ENCODE peak calls at places on chromosomes 4 and X, in five cellular contexts. O, H, R, K and N are unnamed samples.

GRCh38 chr4:15002659-15003440 is 569 bp downstream of the CPEB2 start:
- DNase-seq in O (peak), H (peak), R (peak), K (peak), N (peak)

GRCh38 chrX:97539970-97540519 is 656.3 kb downstream of the RPA4 start:
- DNase-seq in O (peak), H (peak), R (no peak), K (no peak), N (no peak)

GRCh38 chrX:22650691-22651090 is 349.1 kb upstream of the DDX53 start:
- DNase-seq in O (no peak), H (no peak), R (no peak), K (no peak), N (no peak)

GRCh38 chr4:82624819-82625218 is 63.0 kb upstream of the TMEM150C start:
- DNase-seq in O (no peak), H (no peak), R (no peak), K (no peak), N (no peak)

GRCh38 chr4:158428242-158428641 is 93.4 kb upstream of the RXFP1 start:
- DNase-seq in O (peak), H (no peak), R (no peak), K (no peak), N (no peak)

GRCh38 chr4:95729596-95729995 is 110.3 kb upstream of the PDHA2 start:
- DNase-seq in O (no peak), H (no peak), R (no peak), K (no peak), N (no peak)

GRCh38 chrX:111585337-111585736 is 73.9 kb downstream of the SERTM2 start:
- DNase-seq in O (no peak), H (no peak), R (no peak), K (no peak), N (no peak)

GRCh38 chr4:165927366-165927765 is 54.3 kb downstream of the TLL1 start:
- DNase-seq in O (no peak), H (no peak), R (no peak), K (no peak), N (no peak)

GRCh38 chrX:110104078-110104477 is 101.2 kb downstream of the TMEM164 start:
- DNase-seq in O (no peak), H (no peak), R (no peak), K (no peak), N (no peak)

GRCh38 chr4:6092971-6093370 is 74.7 kb upstream of the C4orf50 start:
- DNase-seq in O (no peak), H (no peak), R (no peak), K (no peak), N (no peak)

GRCh38 chr4:3786196-3786869 is 20.1 kb downstream of the ADRA2C start:
- DNase-seq in O (no peak), H (peak), R (peak), K (no peak), N (no peak)

GRCh38 chr4:73759357-73759756 is 19.0 kb downstream of the CXCL8 start:
- DNase-seq in O (no peak), H (no peak), R (no peak), K (no peak), N (peak)

GRCh38 chrX:130083656-130084382 is 26.5 kb downstream of the ELF4 start:
- DNase-seq in O (no peak), H (no peak), R (no peak), K (no peak), N (peak)

GRCh38 chr4:143586080-143586479 is 72.6 kb downstream of the SMARCA5 start:
- DNase-seq in O (peak), H (no peak), R (no peak), K (no peak), N (no peak)

GRCh38 chr4:53098681-53099121 is 236.6 kb downstream of the RASL11B start:
- DNase-seq in O (peak), H (no peak), R (no peak), K (no peak), N (no peak)

GRCh38 chr4:73984736-73985527 is 3.1 kb downstream of the PPBP start:
- DNase-seq in O (peak), H (no peak), R (no peak), K (no peak), N (no peak)

GRCh38 chrX:119234931-119235555 is 1.0 kb upstream of the PGRMC1 start:
- DNase-seq in O (no peak), H (no peak), R (no peak), K (no peak), N (no peak)

GRCh38 chr4:7911044-7911578 is 28.6 kb downstream of the AFAP1 start:
- DNase-seq in O (peak), H (no peak), R (peak), K (no peak), N (no peak)

GRCh38 chrX:17242470-17242869 is 132.5 kb upstream of the NHS start:
- DNase-seq in O (peak), H (peak), R (peak), K (no peak), N (peak)

GRCh38 chr4:63017300-63017699 is 1392.0 kb downstream of the TECRL start:
- DNase-seq in O (no peak), H (no peak), R (peak), K (no peak), N (no peak)

GRCh38 chr4:184599492-184600135 is 49.6 kb downstream of the CASP3 start:
- DNase-seq in O (peak), H (no peak), R (no peak), K (no peak), N (no peak)

GRCh38 chr4:113783289-113783688 is 21.8 kb upstream of the CAMK2D start:
- DNase-seq in O (no peak), H (no peak), R (no peak), K (no peak), N (no peak)

GRCh38 chr4:168589154-168589553 is 92.3 kb downstream of the PALLD start:
- DNase-seq in O (peak), H (no peak), R (no peak), K (no peak), N (no peak)

GRCh38 chr4:122900314-122900713 is 22.1 kb downstream of the NUDT6 start:
- DNase-seq in O (no peak), H (no peak), R (no peak), K (no peak), N (no peak)
- TF ChIP-seq MXI1 in O (no peak), H (no peak), R (no peak), K (no peak), N (no peak)

GRCh38 chr4:107902715-107903114 is 28.6 kb upstream of the CYP2U1 start:
- DNase-seq in O (no peak), H (no peak), R (no peak), K (peak), N (no peak)
- TF ChIP-seq MXI1 in O (no peak), H (no peak), R (no peak), K (no peak), N (no peak)

GRCh38 chrX:48703642-48704481 is 7.3 kb downstream of the SUV39H1 start:
- DNase-seq in O (peak), H (no peak), R (no peak), K (no peak), N (no peak)

GRCh38 chrX:48703228-48703627 is 6.7 kb downstream of the SUV39H1 start:
- DNase-seq in O (no peak), H (no peak), R (no peak), K (no peak), N (no peak)

GRCh38 chrX:48700951-48701653 is 4.6 kb downstream of the SUV39H1 start:
- DNase-seq in O (peak), H (no peak), R (no peak), K (no peak), N (no peak)

GRCh38 chrX:48702032-48702431 is 5.5 kb downstream of the SUV39H1 start:
- DNase-seq in O (no peak), H (no peak), R (no peak), K (no peak), N (peak)

GRCh38 chrX:48702716-48703115 is 6.2 kb downstream of the SUV39H1 start:
- DNase-seq in O (no peak), H (no peak), R (no peak), K (no peak), N (no peak)
- TF ChIP-seq MXI1 in O (no peak), H (no peak), R (no peak), K (no peak), N (no peak)

DNA sequence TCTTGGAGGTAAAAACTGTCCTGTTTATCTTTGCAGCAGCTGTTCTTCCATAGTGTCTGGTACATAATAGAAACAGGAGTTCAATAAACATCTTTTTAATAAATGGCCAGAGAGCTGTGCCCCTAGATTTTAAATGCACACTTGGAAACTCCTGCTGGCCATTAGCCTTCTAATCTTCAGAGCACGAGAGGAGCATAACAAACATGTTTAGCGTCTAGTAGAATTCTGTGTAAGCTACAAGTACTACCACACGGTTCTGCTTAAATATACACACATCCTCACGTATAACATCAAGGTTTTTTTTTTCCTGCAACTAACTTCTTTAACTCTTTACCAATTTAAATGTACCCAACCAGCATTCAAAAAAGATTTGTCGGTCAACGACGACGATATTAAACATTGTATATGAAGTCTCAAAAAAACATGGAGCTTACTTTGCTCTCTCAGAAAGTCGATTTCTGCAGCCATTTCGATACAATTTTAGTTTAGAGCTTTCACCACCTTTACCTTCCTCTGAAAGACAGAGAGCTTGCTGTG is 635 bp downstream of the SCLT1 start:
- DNase-seq in O (peak), H (no peak), R (no peak), K (no peak), N (peak)
- TF ChIP-seq MXI1 in O (no peak), H (no peak), R (no peak), K (no peak), N (no peak)

GRCh38 chr4:12588572-12588971 is 895.6 kb downstream of the RAB28 start:
- DNase-seq in O (no peak), H (no peak), R (no peak), K (no peak), N (no peak)
- TF ChIP-seq MXI1 in O (no peak), H (no peak), R (no peak), K (no peak), N (no peak)

GRCh38 chr4:85741921-85742591 is 267.1 kb downstream of the ARHGAP24 start:
- DNase-seq in O (no peak), H (no peak), R (peak), K (no peak), N (no peak)

GRCh38 chr4:85747871-85748491 is 273.0 kb downstream of the ARHGAP24 start:
- DNase-seq in O (peak), H (peak), R (peak), K (no peak), N (peak)

GRCh38 chr4:85745939-85746338 is 271.0 kb downstream of the ARHGAP24 start:
- DNase-seq in O (no peak), H (no peak), R (no peak), K (no peak), N (no peak)

GRCh38 chr4:85741421-85741820 is 266.5 kb downstream of the ARHGAP24 start:
- DNase-seq in O (no peak), H (no peak), R (no peak), K (no peak), N (no peak)

DNA sequence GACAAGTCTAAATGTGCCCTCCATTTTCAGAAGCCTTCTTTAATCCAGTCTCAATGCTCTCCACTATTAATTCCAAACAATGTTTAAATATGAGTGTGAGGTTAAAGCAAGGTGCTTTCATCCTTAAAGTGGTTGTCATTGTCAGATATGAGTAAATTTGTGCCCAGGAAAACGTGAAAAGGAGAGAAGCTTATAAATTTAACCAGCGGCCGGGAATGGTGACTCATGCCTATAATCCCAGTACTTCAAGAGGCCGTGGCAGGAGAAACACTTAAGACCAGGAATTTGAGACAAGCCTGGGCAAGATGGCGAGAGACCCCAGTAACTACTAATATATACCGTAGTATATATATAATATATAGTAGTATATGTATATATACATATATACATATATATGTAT is 270.0 kb downstream of the ARHGAP24 start:
- DNase-seq in O (no peak), H (no peak), R (no peak), K (no peak), N (no peak)
- TF ChIP-seq MXI1 in O (no peak), H (no peak), R (no peak), K (no peak), N (no peak)

GRCh38 chrX:54357414-54358377 is at the start of gene WNK3:
- DNase-seq in O (peak), H (peak), R (peak), K (no peak), N (no peak)
- TF ChIP-seq MXI1 in O (no peak), H (no peak), R (no peak), K (no peak), N (no peak)

GRCh38 chr4:160406426-160406825 is 1303.5 kb downstream of the RAPGEF2 start:
- DNase-seq in O (no peak), H (no peak), R (no peak), K (no peak), N (no peak)

GRCh38 chr4:160403066-160403465 is 1300.2 kb downstream of the RAPGEF2 start:
- DNase-seq in O (no peak), H (no peak), R (no peak), K (no peak), N (no peak)
- TF ChIP-seq MXI1 in O (no peak), H (no peak), R (no peak), K (no peak), N (no peak)